ENCODE peak calls at places on chromosomes 3 and 15, in four cellular contexts. One of them, this sample, is unnamed.

GRCh38 chr3:148008591-148008990 is 599.4 kb downstream of the ZIC1 start:
- DNase-seq in K562: no peak
- DNase-seq in GM12891: no peak
- DNase-seq in GM12878: no peak
- DNase-seq in this sample: no peak

GRCh38 chr15:57797608-57798267 is 91.2 kb downstream of the POLR2M start:
- DNase-seq in K562: no peak
- DNase-seq in GM12891: no peak
- DNase-seq in GM12878: no peak
- DNase-seq in this sample: no peak

GRCh38 chr15:70589221-70589620 is 174.1 kb downstream of the UACA start:
- DNase-seq in K562: no peak
- DNase-seq in GM12891: no peak
- DNase-seq in GM12878: no peak
- DNase-seq in this sample: peak

GRCh38 chr15:26082833-26083174 is 219.7 kb upstream of the ATP10A start:
- DNase-seq in K562: no peak
- DNase-seq in GM12891: no peak
- DNase-seq in GM12878: no peak
- DNase-seq in this sample: no peak

GRCh38 chr15:77045985-77046384 is 24.9 kb downstream of the TSPAN3 start:
- DNase-seq in K562: no peak
- DNase-seq in GM12891: no peak
- DNase-seq in GM12878: no peak
- DNase-seq in this sample: no peak

GRCh38 chr3:112357888-112358287 is 24.9 kb downstream of the CD200 start:
- DNase-seq in K562: no peak
- DNase-seq in GM12891: no peak
- DNase-seq in GM12878: no peak
- DNase-seq in this sample: no peak

GRCh38 chr15:48374472-48374871 is 43.2 kb downstream of the DUT start:
- DNase-seq in K562: no peak
- DNase-seq in GM12891: no peak
- DNase-seq in GM12878: no peak
- DNase-seq in this sample: no peak

GRCh38 chr15:89383635-89384604 is 49.3 kb upstream of the POLG start:
- DNase-seq in K562: no peak
- DNase-seq in GM12891: no peak
- DNase-seq in GM12878: no peak
- DNase-seq in this sample: no peak

GRCh38 chr3:179977356-179977755 is 59.4 kb downstream of the PEX5L start:
- DNase-seq in K562: no peak
- DNase-seq in GM12891: no peak
- DNase-seq in GM12878: no peak
- DNase-seq in this sample: no peak

GRCh38 chr3:29478671-29479070 is 197.8 kb downstream of the RBMS3 start:
- DNase-seq in K562: no peak
- DNase-seq in GM12891: no peak
- DNase-seq in GM12878: no peak
- DNase-seq in this sample: no peak

GRCh38 chr15:34726407-34727100 is 28.2 kb downstream of the GJD2 start:
- DNase-seq in K562: no peak
- DNase-seq in GM12891: no peak
- DNase-seq in GM12878: no peak
- DNase-seq in this sample: no peak

GRCh38 chr3:42490243-42490642 is 12.2 kb upstream of the VIPR1 start:
- DNase-seq in K562: no peak
- DNase-seq in GM12891: no peak
- DNase-seq in GM12878: peak
- DNase-seq in this sample: no peak

GRCh38 chr3:197406266-197406665 is 107.9 kb upstream of the DLG1 start:
- DNase-seq in K562: peak
- DNase-seq in GM12891: no peak
- DNase-seq in GM12878: no peak
- DNase-seq in this sample: no peak

GRCh38 chr3:53773586-53774368 is 72.4 kb downstream of the CHDH start:
- DNase-seq in K562: no peak
- DNase-seq in GM12891: peak
- DNase-seq in GM12878: peak
- DNase-seq in this sample: no peak

GRCh38 chr15:41975679-41976078 is 3.3 kb upstream of the EHD4 start:
- DNase-seq in K562: no peak
- DNase-seq in GM12891: no peak
- DNase-seq in GM12878: no peak
- DNase-seq in this sample: peak

GRCh38 chr3:78798266-78798832 is 969.4 kb downstream of the ROBO1 start:
- DNase-seq in K562: no peak
- DNase-seq in GM12891: no peak
- DNase-seq in GM12878: no peak
- DNase-seq in this sample: no peak

GRCh38 chr3:32184187-32184730 is 54.2 kb upstream of the CMTM8 start:
- DNase-seq in K562: no peak
- DNase-seq in GM12891: no peak
- DNase-seq in GM12878: no peak
- DNase-seq in this sample: no peak
- TF ChIP-seq SPI1 in K562: no peak
- TF ChIP-seq SPI1 in GM12891: no peak
- TF ChIP-seq SPI1 in GM12878: no peak
- TF ChIP-seq SPI1 in this sample: no peak

DNA sequence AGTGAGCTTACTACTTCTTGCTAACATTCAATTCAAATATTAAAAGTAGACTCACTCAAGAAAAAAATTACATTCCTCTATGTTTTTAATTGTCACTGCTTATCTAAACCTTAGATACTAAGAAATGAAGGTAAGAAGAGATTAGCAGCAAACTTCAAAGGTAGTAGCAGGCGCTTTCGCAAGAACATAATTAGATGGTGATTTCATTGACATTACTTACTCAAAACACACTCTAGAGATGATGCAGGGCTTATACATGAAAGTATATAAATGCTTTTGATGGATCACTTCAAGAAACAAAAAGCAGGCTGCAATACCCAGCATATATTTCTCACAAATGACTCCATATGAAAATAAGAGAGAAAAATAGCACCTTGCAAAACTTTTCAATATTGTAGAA is 86.8 kb downstream of the FSIP1 start:
- DNase-seq in K562: no peak
- DNase-seq in GM12891: no peak
- DNase-seq in GM12878: no peak
- DNase-seq in this sample: no peak
- TF ChIP-seq SPI1 in K562: no peak
- TF ChIP-seq SPI1 in GM12891: no peak
- TF ChIP-seq SPI1 in GM12878: no peak
- TF ChIP-seq SPI1 in this sample: no peak

DNA sequence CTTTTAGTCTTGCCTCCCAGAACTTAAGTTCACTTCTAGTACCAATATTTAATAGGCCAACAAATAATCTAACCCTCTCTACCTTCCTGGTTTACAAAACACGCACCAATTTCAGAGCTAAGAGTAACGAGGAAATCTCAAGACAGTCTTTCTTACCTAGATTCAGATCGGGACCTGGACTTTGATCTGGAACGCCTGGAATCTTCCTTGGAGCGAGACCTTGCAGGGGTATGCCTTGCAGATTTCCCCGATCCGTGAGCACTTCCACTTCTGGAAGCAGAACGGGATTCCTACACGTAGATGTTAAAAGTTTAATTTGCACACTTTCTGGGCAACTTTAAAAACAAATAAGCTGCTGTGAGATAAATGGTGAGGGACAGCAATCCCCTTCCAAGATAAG is 11.4 kb downstream of the TRA2B start:
- DNase-seq in K562: no peak
- DNase-seq in GM12891: no peak
- DNase-seq in GM12878: no peak
- DNase-seq in this sample: no peak
- TF ChIP-seq SPI1 in K562: no peak
- TF ChIP-seq SPI1 in GM12891: no peak
- TF ChIP-seq SPI1 in GM12878: no peak
- TF ChIP-seq SPI1 in this sample: no peak

GRCh38 chr15:67114846-67115521 is 49.6 kb downstream of the SMAD3 start:
- DNase-seq in K562: no peak
- DNase-seq in GM12891: no peak
- DNase-seq in GM12878: no peak
- DNase-seq in this sample: no peak
- TF ChIP-seq SPI1 in K562: no peak
- TF ChIP-seq SPI1 in GM12891: no peak
- TF ChIP-seq SPI1 in GM12878: no peak
- TF ChIP-seq SPI1 in this sample: no peak

DNA sequence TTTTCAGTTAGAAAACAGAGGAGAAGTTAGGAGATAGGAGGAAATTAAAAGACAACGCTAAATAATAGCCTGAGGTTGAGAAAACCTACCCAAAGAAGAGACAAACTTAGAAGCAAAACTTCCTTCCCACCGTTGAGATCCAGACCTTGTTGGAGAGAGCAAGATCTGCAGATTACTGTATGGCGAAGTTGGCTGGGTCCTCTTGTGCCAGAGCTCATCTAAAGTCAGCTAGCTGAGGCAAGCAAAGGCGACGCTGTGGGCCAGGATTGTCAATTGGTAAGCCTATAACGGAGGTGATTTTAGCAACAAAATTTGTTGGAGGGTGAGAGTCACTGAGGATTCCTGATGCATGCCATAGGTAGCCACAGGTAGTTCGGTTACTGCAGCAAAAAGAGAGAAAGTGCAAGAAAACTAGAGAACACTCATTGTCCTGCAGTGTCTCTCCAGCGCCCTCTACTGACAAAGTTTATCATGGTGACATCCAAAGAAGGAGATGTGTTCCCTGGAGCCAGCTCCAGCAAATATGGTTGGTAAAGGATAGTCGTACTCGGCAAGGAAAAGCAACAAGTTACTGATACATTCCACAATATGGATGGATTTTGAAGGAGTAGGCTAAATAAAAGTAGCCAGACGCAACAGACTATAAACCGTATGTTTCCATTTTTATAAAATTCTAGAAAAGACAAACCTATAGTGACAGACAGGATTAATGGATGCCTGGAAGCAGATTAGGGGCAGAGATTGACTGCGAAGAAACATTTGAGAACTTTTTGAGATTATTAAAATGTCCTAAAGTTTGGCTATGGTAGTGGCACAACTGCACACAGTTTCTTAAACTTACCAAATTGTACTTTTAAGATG is 9.8 kb upstream of the OR5K4 start:
- DNase-seq in K562: peak
- DNase-seq in GM12891: no peak
- DNase-seq in GM12878: no peak
- DNase-seq in this sample: peak
- TF ChIP-seq SPI1 in K562: no peak
- TF ChIP-seq SPI1 in GM12891: no peak
- TF ChIP-seq SPI1 in GM12878: no peak
- TF ChIP-seq SPI1 in this sample: no peak